ENCODE peak calls at places on chromosomes 11 and 22, in nine cellular contexts. P is stimulated activated CD4-positive, alpha-beta T cell treated with anti-CD3 and anti-CD28 coated beads, Interleukin-2, amount 100 ng/mL, for 48 hours; C is iPS-NIHi11; W is stimulated activated CD8-positive, alpha-beta memory T cell treated with anti-CD3 and anti-CD28 coated beads, Interleukin-2, amount 100 ng/mL, for 48 hours; L is stimulated activated naive B cell treated with anti-CD40 and anti-IgM and Interleukin-4, amounts not matched to agents 10 μg/mL and 1 μg/mL and 100 μg/mL, for 72 hours; X is neural crest cell; Z is AG09309; F is H54; V is kidney tubule cell. A is an unnamed sample.

GRCh38 chr11:60840711-60841430 is 1.0 kb upstream of the CCDC86 start:
- DNase-seq in P (no peak), C (no peak), W (no peak), L (no peak), X (no peak), Z (peak; percentile 82), F (peak; percentile 71), V (peak; percentile 27), A (no peak)

GRCh38 chr11:16180868-16181267 is 175.5 kb downstream of the SOX6 start:
- DNase-seq in P (no peak), C (peak; percentile 14), W (no peak), L (no peak), X (no peak), Z (no peak), F (no peak), V (no peak), A (no peak)

GRCh38 chr11:113817162-113817561 is 37.6 kb downstream of the CLDN25 start:
- DNase-seq in P (no peak), C (no peak), W (no peak), L (no peak), X (no peak), Z (no peak), F (no peak), V (no peak), A (no peak)

GRCh38 chr11:77072851-77073327 is 6.1 kb downstream of the CAPN5 start:
- DNase-seq in P (no peak), C (no peak), W (no peak), L (no peak), X (no peak), Z (no peak), F (no peak), V (no peak), A (no peak)

GRCh38 chr11:126716456-126717083 is 284.0 kb downstream of the KIRREL3 start:
- DNase-seq in P (peak; percentile 38), C (peak; percentile 49), W (peak; percentile 8), L (no peak), X (peak; percentile 64), Z (no peak), F (no peak), V (peak; percentile 58), A (peak; percentile 18)

GRCh38 chr11:75896843-75897419 is 81.9 kb downstream of the UVRAG start:
- DNase-seq in P (no peak), C (peak; percentile 14), W (no peak), L (no peak), X (no peak), Z (peak; percentile 23), F (peak; percentile 10), V (peak; percentile 43), A (peak; percentile 30)

GRCh38 chr11:65887723-65888162 is 528 bp downstream of the FIBP start:
- DNase-seq in P (no peak), C (peak; percentile 66), W (no peak), L (no peak), X (no peak), Z (no peak), F (no peak), V (peak; percentile 73), A (no peak)

GRCh38 chr11:117535201-117535869 is 207.7 kb downstream of the CEP164 start:
- DNase-seq in P (no peak), C (no peak), W (no peak), L (no peak), X (no peak), Z (no peak), F (no peak), V (peak; percentile 39), A (no peak)

GRCh38 chr22:23478175-23478574 is 101.9 kb downstream of the IGLL1 start:
- DNase-seq in P (no peak), C (no peak), W (no peak), L (no peak), X (no peak), Z (no peak), F (no peak), V (peak; percentile 72), A (no peak)

GRCh38 chr11:3614742-3615171 is 27.0 kb downstream of the ART5 start:
- DNase-seq in P (peak; percentile 52), C (no peak), W (peak; percentile 26), L (peak; percentile 63), X (no peak), Z (no peak), F (peak; percentile 47), V (peak; percentile 29), A (no peak)

GRCh38 chr11:46277623-46278386 is at the start of gene CREB3L1:
- DNase-seq in P (no peak), C (peak; percentile 64), W (no peak), L (no peak), X (peak; percentile 62), Z (no peak), F (no peak), V (no peak), A (no peak)

GRCh38 chr22:32562916-32563315 is 88.3 kb downstream of the FBXO7 start:
- DNase-seq in P (no peak), C (no peak), W (no peak), L (no peak), X (no peak), Z (no peak), F (no peak), V (no peak), A (no peak)

GRCh38 chr22:46797355-46797754 is 34.9 kb downstream of the TBC1D22A start:
- DNase-seq in P (no peak), C (peak; percentile 38), W (no peak), L (no peak), X (no peak), Z (no peak), F (no peak), V (peak; percentile 19), A (no peak)

GRCh38 chr11:115496892-115497291 is 7.3 kb downstream of the CADM1 start:
- DNase-seq in P (no peak), C (no peak), W (no peak), L (no peak), X (no peak), Z (no peak), F (no peak), V (no peak), A (no peak)

GRCh38 chr22:49587421-49587820 is 240.3 kb downstream of the BRD1 start:
- DNase-seq in P (no peak), C (no peak), W (no peak), L (no peak), X (no peak), Z (no peak), F (no peak), V (no peak), A (no peak)

GRCh38 chr22:40176921-40177737 is 596 bp upstream of the TNRC6B start:
- DNase-seq in P (peak; percentile 61), C (peak; percentile 55), W (peak; percentile 65), L (peak; percentile 32), X (peak; percentile 10), Z (no peak), F (peak; percentile 15), V (peak; percentile 64), A (no peak)

GRCh38 chr22:31846161-31847115 is 92.6 kb downstream of the DEPDC5 start:
- DNase-seq in P (no peak), C (peak; percentile 37), W (no peak), L (no peak), X (peak; percentile 34), Z (no peak), F (no peak), V (no peak), A (no peak)

GRCh38 chr22:50672041-50672440 is 582 bp upstream of the SHANK3 start:
- DNase-seq in P (no peak), C (no peak), W (no peak), L (no peak), X (no peak), Z (no peak), F (no peak), V (no peak), A (no peak)

GRCh38 chr11:126628790-126629621 is 273.5 kb downstream of the ST3GAL4 start:
- DNase-seq in P (no peak), C (no peak), W (no peak), L (no peak), X (no peak), Z (peak; percentile 90), F (no peak), V (no peak), A (no peak)

GRCh38 chr11:86620796-86621575 is 51.4 kb downstream of the ME3 start:
- DNase-seq in P (no peak), C (no peak), W (no peak), L (no peak), X (no peak), Z (peak; percentile 78), F (no peak), V (no peak), A (no peak)

GRCh38 chr11:19429108-19429760 is 188.5 kb upstream of the E2F8 start:
- DNase-seq in P (no peak), C (no peak), W (no peak), L (no peak), X (no peak), Z (no peak), F (no peak), V (no peak), A (no peak)

GRCh38 chr22:27588273-27588672 is 213.3 kb downstream of the MN1 start:
- DNase-seq in P (no peak), C (no peak), W (no peak), L (no peak), X (no peak), Z (no peak), F (no peak), V (no peak), A (no peak)

GRCh38 chr22:27639180-27640086 is 162.1 kb downstream of the MN1 start:
- DNase-seq in P (no peak), C (no peak), W (no peak), L (no peak), X (no peak), Z (no peak), F (no peak), V (no peak), A (no peak)

GRCh38 chr22:24423519-24424000 is 3.8 kb upstream of the ADORA2A start:
- DNase-seq in P (peak; percentile 78), C (peak; percentile 93), W (peak; percentile 60), L (peak; percentile 59), X (peak; percentile 70), Z (no peak), F (peak; percentile 65), V (peak; percentile 43), A (no peak)

GRCh38 chr11:94926698-94927237 is 46.6 kb downstream of the CWC15 start:
- DNase-seq in P (no peak), C (peak; percentile 40), W (no peak), L (no peak), X (peak; percentile 47), Z (peak; percentile 77), F (peak; percentile 51), V (peak; percentile 84), A (no peak)

GRCh38 chr11:44927174-44927661 is 23.5 kb downstream of the TP53I11 start:
- DNase-seq in P (peak; percentile 63), C (peak; percentile 87), W (peak; percentile 45), L (no peak), X (peak; percentile 87), Z (peak; percentile 20), F (peak; percentile 86), V (peak; percentile 68), A (peak; percentile 27)

GRCh38 chr22:31944700-31945477 is 554 bp downstream of the YWHAH start:
- DNase-seq in P (peak; percentile 7), C (peak; percentile 72), W (peak; percentile 21), L (no peak), X (peak; percentile 36), Z (no peak), F (peak; percentile 17), V (peak; percentile 39), A (no peak)

GRCh38 chr22:35837328-35837727 is 119.7 kb downstream of the APOL5 start:
- DNase-seq in P (no peak), C (no peak), W (no peak), L (no peak), X (no peak), Z (no peak), F (no peak), V (no peak), A (no peak)

GRCh38 chr11:92890836-92891235 is 78.6 kb upstream of the MTNR1B start:
- DNase-seq in P (no peak), C (no peak), W (no peak), L (no peak), X (no peak), Z (no peak), F (no peak), V (no peak), A (no peak)

GRCh38 chr22:48453171-48453570 is 1374.5 kb downstream of the BRD1 start:
- DNase-seq in P (no peak), C (no peak), W (no peak), L (no peak), X (no peak), Z (no peak), F (no peak), V (no peak), A (no peak)

GRCh38 chr11:82080160-82080559 is 653.5 kb downstream of the FAM181B start:
- DNase-seq in P (no peak), C (no peak), W (no peak), L (no peak), X (no peak), Z (peak; percentile 5), F (no peak), V (peak; percentile 41), A (no peak)